ENCODE peak calls at places on chromosomes 2 and 18, in five cellular contexts. One of them, this sample, is unnamed.

GRCh38 chr18:74652392-74652988 is 54.8 kb downstream of the ZNF407 start:
- DNase-seq in tibial nerve: no peak
- DNase-seq in CD8-positive, alpha-beta T cell: no peak
- DNase-seq in fibroblast of lung: peak
- DNase-seq in esophagus muscularis mucosa: no peak
- DNase-seq in this sample: peak

GRCh38 chr2:33417093-33417492 is 59.4 kb upstream of the RASGRP3 start:
- DNase-seq in tibial nerve: no peak
- DNase-seq in CD8-positive, alpha-beta T cell: no peak
- DNase-seq in fibroblast of lung: no peak
- DNase-seq in esophagus muscularis mucosa: no peak
- DNase-seq in this sample: no peak

GRCh38 chr2:133557624-133558023 is 10.6 kb downstream of the NCKAP5 start:
- DNase-seq in tibial nerve: no peak
- DNase-seq in CD8-positive, alpha-beta T cell: no peak
- DNase-seq in fibroblast of lung: no peak
- DNase-seq in esophagus muscularis mucosa: no peak
- DNase-seq in this sample: no peak

GRCh38 chr2:241853651-241854341 is 4.9 kb downstream of the PDCD1 start:
- DNase-seq in tibial nerve: no peak
- DNase-seq in CD8-positive, alpha-beta T cell: no peak
- DNase-seq in fibroblast of lung: no peak
- DNase-seq in esophagus muscularis mucosa: no peak
- DNase-seq in this sample: no peak

GRCh38 chr2:103008586-103008985 is 246.8 kb downstream of the TMEM182 start:
- DNase-seq in tibial nerve: no peak
- DNase-seq in CD8-positive, alpha-beta T cell: no peak
- DNase-seq in fibroblast of lung: no peak
- DNase-seq in esophagus muscularis mucosa: no peak
- DNase-seq in this sample: no peak

GRCh38 chr2:75311993-75312392 is 112.7 kb upstream of the TACR1 start:
- DNase-seq in tibial nerve: no peak
- DNase-seq in CD8-positive, alpha-beta T cell: no peak
- DNase-seq in fibroblast of lung: no peak
- DNase-seq in esophagus muscularis mucosa: no peak
- DNase-seq in this sample: no peak

GRCh38 chr18:59988098-59988706 is 88.4 kb downstream of the PMAIP1 start:
- DNase-seq in tibial nerve: no peak
- DNase-seq in CD8-positive, alpha-beta T cell: peak
- DNase-seq in fibroblast of lung: peak
- DNase-seq in esophagus muscularis mucosa: no peak
- DNase-seq in this sample: peak

GRCh38 chr2:221293949-221294736 is 278.0 kb downstream of the EPHA4 start:
- DNase-seq in tibial nerve: no peak
- DNase-seq in CD8-positive, alpha-beta T cell: no peak
- DNase-seq in fibroblast of lung: no peak
- DNase-seq in esophagus muscularis mucosa: no peak
- DNase-seq in this sample: no peak

GRCh38 chr2:167946367-167946955 is 300.9 kb downstream of the STK39 start:
- DNase-seq in tibial nerve: no peak
- DNase-seq in CD8-positive, alpha-beta T cell: no peak
- DNase-seq in fibroblast of lung: no peak
- DNase-seq in esophagus muscularis mucosa: peak
- DNase-seq in this sample: no peak

GRCh38 chr2:227363756-227364155 is 15.3 kb downstream of the TM4SF20 start:
- DNase-seq in tibial nerve: no peak
- DNase-seq in CD8-positive, alpha-beta T cell: no peak
- DNase-seq in fibroblast of lung: no peak
- DNase-seq in esophagus muscularis mucosa: no peak
- DNase-seq in this sample: no peak

GRCh38 chr2:23751747-23752265 is 175.1 kb downstream of the ATAD2B start:
- DNase-seq in tibial nerve: no peak
- DNase-seq in CD8-positive, alpha-beta T cell: no peak
- DNase-seq in fibroblast of lung: no peak
- DNase-seq in esophagus muscularis mucosa: no peak
- DNase-seq in this sample: no peak

GRCh38 chr2:120394764-120395163 is 48.8 kb downstream of the INHBB start:
- DNase-seq in tibial nerve: no peak
- DNase-seq in CD8-positive, alpha-beta T cell: no peak
- DNase-seq in fibroblast of lung: no peak
- DNase-seq in esophagus muscularis mucosa: no peak
- DNase-seq in this sample: no peak

GRCh38 chr2:210477496-210477895 is 937 bp upstream of the LANCL1 start:
- DNase-seq in tibial nerve: no peak
- DNase-seq in CD8-positive, alpha-beta T cell: no peak
- DNase-seq in fibroblast of lung: peak
- DNase-seq in esophagus muscularis mucosa: no peak
- DNase-seq in this sample: peak

GRCh38 chr2:45184606-45185005 is 175.4 kb upstream of the SIX2 start:
- DNase-seq in tibial nerve: no peak
- DNase-seq in CD8-positive, alpha-beta T cell: no peak
- DNase-seq in fibroblast of lung: peak
- DNase-seq in esophagus muscularis mucosa: no peak
- DNase-seq in this sample: no peak

GRCh38 chr2:121049921-121050585 is 234.9 kb downstream of the TFCP2L1 start:
- DNase-seq in tibial nerve: no peak
- DNase-seq in CD8-positive, alpha-beta T cell: no peak
- DNase-seq in fibroblast of lung: no peak
- DNase-seq in esophagus muscularis mucosa: no peak
- DNase-seq in this sample: no peak

GRCh38 chr2:169955940-169956339 is 128.7 kb downstream of the UBR3 start:
- DNase-seq in tibial nerve: no peak
- DNase-seq in CD8-positive, alpha-beta T cell: no peak
- DNase-seq in fibroblast of lung: no peak
- DNase-seq in esophagus muscularis mucosa: no peak
- DNase-seq in this sample: no peak

GRCh38 chr2:28413152-28413895 is 20.7 kb downstream of the FOSL2 start:
- DNase-seq in tibial nerve: no peak
- DNase-seq in CD8-positive, alpha-beta T cell: no peak
- DNase-seq in fibroblast of lung: peak
- DNase-seq in esophagus muscularis mucosa: no peak
- DNase-seq in this sample: no peak

GRCh38 chr18:3246636-3247242 is 862 bp upstream of the MYL12A start:
- DNase-seq in tibial nerve: no peak
- DNase-seq in CD8-positive, alpha-beta T cell: peak
- DNase-seq in fibroblast of lung: no peak
- DNase-seq in esophagus muscularis mucosa: no peak
- DNase-seq in this sample: no peak

GRCh38 chr18:55152801-55153200 is 193.5 kb upstream of the CCDC68 start:
- DNase-seq in tibial nerve: no peak
- DNase-seq in CD8-positive, alpha-beta T cell: no peak
- DNase-seq in fibroblast of lung: peak
- DNase-seq in esophagus muscularis mucosa: no peak
- DNase-seq in this sample: no peak

GRCh38 chr18:24868760-24869237 is 408.4 kb downstream of the HRH4 start:
- DNase-seq in tibial nerve: no peak
- DNase-seq in CD8-positive, alpha-beta T cell: no peak
- DNase-seq in fibroblast of lung: peak
- DNase-seq in esophagus muscularis mucosa: no peak
- DNase-seq in this sample: peak

GRCh38 chr2:171723724-171724683 is 36.7 kb downstream of the DYNC1I2 start:
- DNase-seq in tibial nerve: no peak
- DNase-seq in CD8-positive, alpha-beta T cell: no peak
- DNase-seq in fibroblast of lung: peak
- DNase-seq in esophagus muscularis mucosa: no peak
- DNase-seq in this sample: no peak

GRCh38 chr2:147352294-147352693 is 492.5 kb upstream of the ACVR2A start:
- DNase-seq in tibial nerve: no peak
- DNase-seq in CD8-positive, alpha-beta T cell: no peak
- DNase-seq in fibroblast of lung: no peak
- DNase-seq in esophagus muscularis mucosa: no peak
- DNase-seq in this sample: no peak

GRCh38 chr2:3516831-3517230 is 2.5 kb downstream of the ADI1 start:
- DNase-seq in tibial nerve: no peak
- DNase-seq in CD8-positive, alpha-beta T cell: no peak
- DNase-seq in fibroblast of lung: no peak
- DNase-seq in esophagus muscularis mucosa: no peak
- DNase-seq in this sample: no peak

GRCh38 chr2:69021727-69022126 is 8.7 kb downstream of the ANTXR1 start:
- DNase-seq in tibial nerve: no peak
- DNase-seq in CD8-positive, alpha-beta T cell: no peak
- DNase-seq in fibroblast of lung: no peak
- DNase-seq in esophagus muscularis mucosa: no peak
- DNase-seq in this sample: no peak

GRCh38 chr2:234245945-234246344 is 195.4 kb downstream of the SPP2 start:
- DNase-seq in tibial nerve: no peak
- DNase-seq in CD8-positive, alpha-beta T cell: no peak
- DNase-seq in fibroblast of lung: peak
- DNase-seq in esophagus muscularis mucosa: no peak
- DNase-seq in this sample: no peak

GRCh38 chr2:240584486-240585031 is 2.0 kb upstream of the CAPN10 start:
- DNase-seq in tibial nerve: no peak
- DNase-seq in CD8-positive, alpha-beta T cell: no peak
- DNase-seq in fibroblast of lung: peak
- DNase-seq in esophagus muscularis mucosa: no peak
- DNase-seq in this sample: no peak

GRCh38 chr2:157419031-157419580 is 24.8 kb downstream of the CYTIP start:
- DNase-seq in tibial nerve: no peak
- DNase-seq in CD8-positive, alpha-beta T cell: no peak
- DNase-seq in fibroblast of lung: no peak
- DNase-seq in esophagus muscularis mucosa: no peak
- DNase-seq in this sample: no peak

GRCh38 chr18:79882522-79883241 is 68.8 kb downstream of the SLC66A2 start:
- DNase-seq in tibial nerve: no peak
- DNase-seq in CD8-positive, alpha-beta T cell: no peak
- DNase-seq in fibroblast of lung: no peak
- DNase-seq in esophagus muscularis mucosa: no peak
- DNase-seq in this sample: no peak

GRCh38 chr2:207448006-207448405 is 81.8 kb upstream of the CREB1 start:
- DNase-seq in tibial nerve: no peak
- DNase-seq in CD8-positive, alpha-beta T cell: no peak
- DNase-seq in fibroblast of lung: no peak
- DNase-seq in esophagus muscularis mucosa: no peak
- DNase-seq in this sample: no peak

GRCh38 chr2:212921711-212922110 is 229.7 kb downstream of the IKZF2 start:
- DNase-seq in tibial nerve: no peak
- DNase-seq in CD8-positive, alpha-beta T cell: no peak
- DNase-seq in fibroblast of lung: no peak
- DNase-seq in esophagus muscularis mucosa: no peak
- DNase-seq in this sample: no peak

GRCh38 chr2:29662841-29663240 is 258.5 kb downstream of the ALK start:
- DNase-seq in tibial nerve: no peak
- DNase-seq in CD8-positive, alpha-beta T cell: no peak
- DNase-seq in fibroblast of lung: no peak
- DNase-seq in esophagus muscularis mucosa: no peak
- DNase-seq in this sample: no peak

GRCh38 chr2:192030289-192030688 is 164.4 kb downstream of the TMEFF2 start:
- DNase-seq in tibial nerve: no peak
- DNase-seq in CD8-positive, alpha-beta T cell: no peak
- DNase-seq in fibroblast of lung: no peak
- DNase-seq in esophagus muscularis mucosa: no peak
- DNase-seq in this sample: no peak

GRCh38 chr2:203934006-203934632 is 2.4 kb upstream of the ICOS start:
- DNase-seq in tibial nerve: no peak
- DNase-seq in CD8-positive, alpha-beta T cell: peak
- DNase-seq in fibroblast of lung: no peak
- DNase-seq in esophagus muscularis mucosa: no peak
- DNase-seq in this sample: no peak

GRCh38 chr2:159064446-159065301 is 96.2 kb downstream of the TANC1 start:
- DNase-seq in tibial nerve: no peak
- DNase-seq in CD8-positive, alpha-beta T cell: no peak
- DNase-seq in fibroblast of lung: peak
- DNase-seq in esophagus muscularis mucosa: no peak
- DNase-seq in this sample: peak

GRCh38 chr18:58476521-58477210 is 152.2 kb downstream of the ALPK2 start:
- DNase-seq in tibial nerve: no peak
- DNase-seq in CD8-positive, alpha-beta T cell: no peak
- DNase-seq in fibroblast of lung: no peak
- DNase-seq in esophagus muscularis mucosa: no peak
- DNase-seq in this sample: no peak

GRCh38 chr18:58476022-58476421 is 152.9 kb downstream of the ALPK2 start:
- DNase-seq in tibial nerve: no peak
- DNase-seq in CD8-positive, alpha-beta T cell: no peak
- DNase-seq in fibroblast of lung: no peak
- DNase-seq in esophagus muscularis mucosa: no peak
- DNase-seq in this sample: no peak

GRCh38 chr18:58484989-58485962 is 143.6 kb downstream of the ALPK2 start:
- DNase-seq in tibial nerve: no peak
- DNase-seq in CD8-positive, alpha-beta T cell: no peak
- DNase-seq in fibroblast of lung: no peak
- DNase-seq in esophagus muscularis mucosa: no peak
- DNase-seq in this sample: no peak

DNA sequence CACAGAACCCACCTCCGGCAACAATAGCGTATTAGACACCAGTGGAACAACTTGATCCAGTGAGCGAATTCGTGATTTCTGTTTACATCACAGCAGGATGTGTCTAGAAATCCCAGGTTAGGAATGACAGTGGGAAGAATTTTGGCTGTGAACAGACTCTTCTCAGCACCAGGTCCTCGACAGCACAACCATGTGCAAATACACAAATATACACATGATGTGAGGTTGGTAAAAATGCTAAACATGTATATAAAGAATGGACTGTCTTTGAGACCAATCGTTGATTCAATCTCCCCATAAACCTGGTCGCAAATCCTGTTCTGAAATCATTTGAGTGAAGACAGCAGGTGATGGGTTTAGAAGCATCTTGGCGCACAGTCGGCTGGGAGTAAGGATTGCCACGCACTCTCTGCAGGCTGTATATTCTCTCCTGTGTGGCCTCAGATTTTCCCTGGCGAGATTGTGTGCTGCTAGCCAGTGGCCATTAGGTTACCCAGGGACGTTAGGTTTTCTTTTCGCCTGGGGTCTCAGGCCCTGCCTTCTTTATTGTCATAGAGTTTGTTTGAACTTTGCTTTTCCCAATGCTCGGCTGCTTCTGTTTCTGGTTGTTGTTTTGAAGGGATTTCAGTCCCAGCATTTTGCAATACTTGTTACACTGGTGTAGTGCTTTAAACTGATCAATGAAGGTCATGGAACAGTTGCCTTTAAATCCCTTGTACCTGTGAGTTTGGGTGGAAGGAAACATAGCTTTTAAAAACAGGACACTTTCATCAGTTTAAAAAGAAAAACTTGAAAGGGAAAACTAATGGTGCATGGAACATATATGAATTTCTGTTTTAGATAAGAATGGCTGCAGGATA is 147.3 kb downstream of the ALPK2 start:
- DNase-seq in tibial nerve: no peak
- DNase-seq in CD8-positive, alpha-beta T cell: no peak
- DNase-seq in fibroblast of lung: no peak
- DNase-seq in esophagus muscularis mucosa: no peak
- DNase-seq in this sample: no peak
- TF ChIP-seq CTCF in tibial nerve: no peak
- TF ChIP-seq CTCF in CD8-positive, alpha-beta T cell: no peak
- TF ChIP-seq CTCF in fibroblast of lung: no peak
- TF ChIP-seq CTCF in esophagus muscularis mucosa: no peak
- TF ChIP-seq CTCF in this sample: no peak

GRCh38 chr2:217820904-217821303 is 181.9 kb downstream of the TNS1 start:
- DNase-seq in tibial nerve: no peak
- DNase-seq in CD8-positive, alpha-beta T cell: no peak
- DNase-seq in fibroblast of lung: no peak
- DNase-seq in esophagus muscularis mucosa: no peak
- DNase-seq in this sample: no peak
- H3K4me3 ChIP-seq in tibial nerve: no peak
- H3K4me3 ChIP-seq in CD8-positive, alpha-beta T cell: no peak
- H3K4me3 ChIP-seq in fibroblast of lung: no peak
- H3K4me3 ChIP-seq in esophagus muscularis mucosa: no peak
- H3K4me3 ChIP-seq in this sample: no peak

GRCh38 chr2:112685167-112685884 is 35.5 kb upstream of the NT5DC4 start:
- DNase-seq in tibial nerve: no peak
- DNase-seq in CD8-positive, alpha-beta T cell: no peak
- DNase-seq in fibroblast of lung: no peak
- DNase-seq in esophagus muscularis mucosa: no peak
- DNase-seq in this sample: no peak
- TF ChIP-seq CTCF in tibial nerve: no peak
- TF ChIP-seq CTCF in CD8-positive, alpha-beta T cell: no peak
- TF ChIP-seq CTCF in fibroblast of lung: no peak
- TF ChIP-seq CTCF in esophagus muscularis mucosa: no peak
- TF ChIP-seq CTCF in this sample: no peak

GRCh38 chr2:73894475-73894850 is 1.7 kb downstream of the ACTG2 start:
- DNase-seq in tibial nerve: no peak
- DNase-seq in CD8-positive, alpha-beta T cell: no peak
- DNase-seq in fibroblast of lung: no peak
- DNase-seq in esophagus muscularis mucosa: peak
- DNase-seq in this sample: no peak
- H3K4me3 ChIP-seq in tibial nerve: no peak
- H3K4me3 ChIP-seq in CD8-positive, alpha-beta T cell: no peak
- H3K4me3 ChIP-seq in fibroblast of lung: no peak
- H3K4me3 ChIP-seq in esophagus muscularis mucosa: peak
- H3K4me3 ChIP-seq in this sample: no peak

This sample was measured in AG09309.